ENCODE peak calls at places on chromosomes 11 and 22, in nine cellular contexts. L is NCI-H748 treated with DMSO at 0.1 percent for 48 hours, Z is substantia nigra, I is HS-5, D is Caki2, P is suprapubic skin, E is NCI-H1930, M is aorta, H is NCI-H1436. F is an unnamed sample.

GRCh38 chr11:45538363-45538762 is 127.1 kb downstream of the CHST1 start:
- DNase-seq in L (no peak), Z (no peak), I (no peak), D (no peak), P (no peak), E (no peak), M (no peak), H (no peak), F (peak)

GRCh38 chr11:76339217-76339616 is 41.7 kb downstream of the THAP12 start:
- DNase-seq in L (no peak), Z (no peak), I (no peak), D (no peak), P (peak), E (no peak), M (no peak), H (no peak), F (peak)

GRCh38 chr11:34354782-34355181 is 3.0 kb downstream of the ABTB2 start:
- DNase-seq in L (no peak), Z (no peak), I (no peak), D (no peak), P (no peak), E (no peak), M (no peak), H (no peak), F (no peak)

GRCh38 chr22:30857791-30858190 is 110.8 kb downstream of the MORC2 start:
- DNase-seq in L (no peak), Z (no peak), I (no peak), D (no peak), P (peak), E (no peak), M (peak), H (no peak), F (no peak)

GRCh38 chr11:66720223-66720898 is 8.7 kb downstream of the SPTBN2 start:
- DNase-seq in L (peak), Z (no peak), I (no peak), D (peak), P (no peak), E (no peak), M (no peak), H (peak), F (peak)

GRCh38 chr11:61870429-61871039 is 20.8 kb downstream of the FADS3 start:
- DNase-seq in L (no peak), Z (no peak), I (no peak), D (no peak), P (no peak), E (no peak), M (no peak), H (no peak), F (no peak)

GRCh38 chr11:67303132-67303988 is at the start of gene SSH3:
- DNase-seq in L (peak), Z (peak), I (no peak), D (peak), P (peak), E (peak), M (peak), H (peak), F (peak)

GRCh38 chr11:35040221-35040942 is 98.6 kb upstream of the CD44 start:
- DNase-seq in L (no peak), Z (no peak), I (no peak), D (no peak), P (no peak), E (no peak), M (no peak), H (no peak), F (peak)

F was measured in foreskin fibroblast.